ENCODE peak calls at places on chromosomes 4 and X, in four cellular contexts. H, F, I and Q are unnamed samples.

GRCh38 chr4:155322782-155323181 is 54.0 kb downstream of the MAP9 start:
- DNase-seq in H (no peak), F (no peak), I (no peak), Q (no peak)

GRCh38 chr4:48483777-48484493 is 792 bp downstream of the SLC10A4 start:
- DNase-seq in H (no peak), F (no peak), I (no peak), Q (no peak)

GRCh38 chrX:123138473-123138872 is 45.6 kb upstream of the GRIA3 start:
- DNase-seq in H (no peak), F (no peak), I (no peak), Q (no peak)

GRCh38 chr4:168955674-168956073 is 54.4 kb downstream of the CBR4 start:
- DNase-seq in H (no peak), F (no peak), I (no peak), Q (no peak)

GRCh38 chr4:184451726-184452125 is 22.6 kb downstream of the IRF2 start:
- DNase-seq in H (no peak), F (no peak), I (no peak), Q (no peak)

GRCh38 chrX:8067754-8068469 is 103.2 kb downstream of the VCX2 start:
- DNase-seq in H (peak), F (no peak), I (no peak), Q (peak)

GRCh38 chr4:54659213-54660144 is 1.7 kb downstream of the KIT start:
- DNase-seq in H (no peak), F (no peak), I (no peak), Q (no peak)

GRCh38 chr4:1516881-1517480 is 110.7 kb upstream of the NKX1-1 start:
- DNase-seq in H (no peak), F (no peak), I (peak), Q (no peak)

GRCh38 chr4:20773144-20773997 is 73.1 kb downstream of the PACRGL start:
- DNase-seq in H (peak), F (peak), I (no peak), Q (peak)

GRCh38 chr4:48602763-48603162 is 112.7 kb downstream of the ZAR1 start:
- DNase-seq in H (no peak), F (no peak), I (no peak), Q (no peak)

GRCh38 chr4:81913427-81913878 is 441.7 kb upstream of the RASGEF1B start:
- DNase-seq in H (peak), F (peak), I (peak), Q (peak)

GRCh38 chr4:171928336-171928735 is 115.1 kb downstream of the GALNTL6 start:
- DNase-seq in H (no peak), F (no peak), I (no peak), Q (no peak)

GRCh38 chrX:122641136-122641535 is 542.9 kb upstream of the GRIA3 start:
- DNase-seq in H (no peak), F (no peak), I (no peak), Q (no peak)

GRCh38 chr4:93617596-93617995 is 211.0 kb upstream of the ATOH1 start:
- DNase-seq in H (no peak), F (no peak), I (no peak), Q (no peak)

GRCh38 chrX:71621644-71622346 is 3.5 kb upstream of the CXCR3 start:
- DNase-seq in H (no peak), F (no peak), I (no peak), Q (no peak)

GRCh38 chrX:50707955-50708694 is 105.9 kb downstream of the SHROOM4 start:
- DNase-seq in H (no peak), F (no peak), I (no peak), Q (no peak)

GRCh38 chr4:11568511-11568910 is 139.8 kb upstream of the HS3ST1 start:
- DNase-seq in H (no peak), F (no peak), I (no peak), Q (no peak)

GRCh38 chr4:7932333-7932732 is 7.3 kb downstream of the AFAP1 start:
- DNase-seq in H (no peak), F (no peak), I (no peak), Q (no peak)

GRCh38 chrX:48505481-48505880 is 3.3 kb upstream of the PORCN start:
- DNase-seq in H (no peak), F (no peak), I (no peak), Q (no peak)

GRCh38 chrX:134457708-134458107 is 2.3 kb upstream of the HPRT1 start:
- DNase-seq in H (no peak), F (no peak), I (no peak), Q (no peak)

GRCh38 chr4:133641191-133641590 is 492.1 kb downstream of the PCDH10 start:
- DNase-seq in H (no peak), F (no peak), I (no peak), Q (no peak)

GRCh38 chrX:34884693-34885277 is 57.8 kb upstream of the FAM47B start:
- DNase-seq in H (no peak), F (peak), I (no peak), Q (peak)

GRCh38 chr4:118729287-118730286 is 44.4 kb downstream of the METTL14 start:
- DNase-seq in H (no peak), F (peak), I (no peak), Q (no peak)

GRCh38 chr4:76809594-76810305 is 88.2 kb downstream of the SOWAHB start:
- DNase-seq in H (peak), F (no peak), I (no peak), Q (no peak)

GRCh38 chr4:185370291-185370690 is 25.4 kb downstream of the LRP2BP start:
- DNase-seq in H (no peak), F (no peak), I (no peak), Q (no peak)

GRCh38 chr4:118842055-118842454 is 6.1 kb upstream of the SEC24D start:
- DNase-seq in H (no peak), F (no peak), I (no peak), Q (no peak)

GRCh38 chr4:101393256-101393655 is 45.9 kb upstream of the PPP3CA start:
- DNase-seq in H (no peak), F (no peak), I (no peak), Q (no peak)

GRCh38 chr4:110005461-110006056 is 92.9 kb downstream of the EGF start:
- DNase-seq in H (no peak), F (peak), I (no peak), Q (peak)

GRCh38 chrX:72421797-72422196 is 116.1 kb upstream of the CITED1 start:
- DNase-seq in H (no peak), F (no peak), I (no peak), Q (no peak)

GRCh38 chr4:55851885-55852284 is 1.6 kb upstream of the EXOC1 start:
- DNase-seq in H (no peak), F (no peak), I (no peak), Q (no peak)

GRCh38 chrX:153776611-153777045 is 4.2 kb upstream of the SRPK3 start:
- DNase-seq in H (no peak), F (no peak), I (no peak), Q (no peak)

GRCh38 chrX:102558607-102559006 is 40.7 kb upstream of the ARMCX5 start:
- DNase-seq in H (no peak), F (no peak), I (no peak), Q (no peak)

GRCh38 chr4:1338752-1339414 is 8.1 kb upstream of the UVSSA start:
- DNase-seq in H (no peak), F (no peak), I (no peak), Q (no peak)

GRCh38 chrX:129777218-129777768 is 2.5 kb upstream of the SASH3 start:
- DNase-seq in H (no peak), F (peak), I (peak), Q (no peak)
- H3K4me3 ChIP-seq in H (no peak), F (no peak), I (no peak), Q (no peak)

DNA sequence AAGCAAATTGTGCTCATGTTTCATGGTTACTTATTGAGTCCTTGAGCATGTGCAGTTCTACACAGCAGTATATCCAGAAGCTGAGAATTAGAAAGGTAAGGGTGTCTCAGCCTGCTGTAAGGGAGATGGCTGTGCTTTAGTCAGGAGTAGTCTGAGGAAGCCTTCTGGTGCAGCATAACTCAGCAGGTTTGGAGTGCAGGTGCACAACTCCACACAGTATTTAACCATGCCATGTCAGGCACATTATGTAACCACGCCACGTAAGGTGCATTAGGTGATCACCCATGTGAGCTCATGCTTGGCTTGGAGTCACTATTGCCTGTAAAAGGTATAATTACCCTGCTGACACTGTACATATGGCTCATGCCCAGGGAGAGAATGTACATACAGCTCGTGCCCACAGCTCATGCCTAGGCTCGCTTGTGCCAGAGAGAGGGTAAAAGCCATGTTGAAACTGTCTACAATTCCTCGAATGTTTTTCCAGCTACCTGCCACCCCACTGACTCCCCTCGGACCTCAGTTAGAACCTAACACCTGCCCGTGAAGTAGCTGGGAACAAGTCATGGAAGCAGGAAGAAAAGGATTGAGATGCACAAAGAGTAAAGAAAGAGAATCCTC is 37.8 kb downstream of the UCHL1 start:
- DNase-seq in H (no peak), F (no peak), I (no peak), Q (no peak)
- H3K4me3 ChIP-seq in H (no peak), F (no peak), I (no peak), Q (no peak)

GRCh38 chrX:9569875-9570274 is 105.0 kb downstream of the TBL1X start:
- DNase-seq in H (no peak), F (peak), I (no peak), Q (peak)
- H3K4me3 ChIP-seq in H (no peak), F (no peak), I (no peak), Q (no peak)

DNA sequence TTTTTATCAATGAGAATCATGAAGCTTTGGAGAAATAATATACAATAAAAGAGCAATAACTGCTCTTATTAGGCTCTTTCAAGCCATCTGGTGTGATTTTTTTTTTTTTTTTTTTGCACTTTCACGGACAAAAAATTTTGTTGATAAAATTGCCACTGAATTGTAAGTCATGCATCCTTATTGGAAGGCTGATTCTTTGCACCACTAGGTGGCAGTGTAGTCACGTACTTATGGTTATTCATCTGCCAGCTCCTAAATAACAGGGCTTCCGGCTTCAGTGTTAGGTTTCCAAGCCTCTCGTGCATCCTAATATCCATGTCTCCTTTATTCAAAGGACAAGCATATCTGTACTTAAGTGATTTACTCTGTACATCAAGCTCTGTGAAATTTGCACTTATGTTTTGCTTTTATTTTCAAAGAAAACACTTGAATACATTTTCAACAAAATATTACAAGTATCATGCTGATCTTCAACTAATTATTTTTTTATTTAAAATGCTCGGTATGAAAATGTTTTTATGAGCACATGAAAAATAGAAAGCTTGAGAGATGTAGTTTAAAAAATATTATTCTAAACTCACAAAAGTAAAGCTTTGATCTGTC is 1578.3 kb upstream of the TENM3 start:
- DNase-seq in H (peak), F (peak), I (no peak), Q (peak)
- H3K4me3 ChIP-seq in H (no peak), F (no peak), I (no peak), Q (no peak)

GRCh38 chr4:73967891-73968290 is 13.9 kb downstream of the PF4 start:
- DNase-seq in H (no peak), F (no peak), I (no peak), Q (no peak)

GRCh38 chr4:73970011-73970410 is 11.8 kb downstream of the PF4 start:
- DNase-seq in H (no peak), F (no peak), I (no peak), Q (no peak)

GRCh38 chr4:73970945-73971344 is 10.9 kb downstream of the PF4 start:
- DNase-seq in H (no peak), F (no peak), I (no peak), Q (no peak)

GRCh38 chr4:73962724-73963123 is 19.1 kb downstream of the PF4 start:
- DNase-seq in H (no peak), F (no peak), I (no peak), Q (no peak)

DNA sequence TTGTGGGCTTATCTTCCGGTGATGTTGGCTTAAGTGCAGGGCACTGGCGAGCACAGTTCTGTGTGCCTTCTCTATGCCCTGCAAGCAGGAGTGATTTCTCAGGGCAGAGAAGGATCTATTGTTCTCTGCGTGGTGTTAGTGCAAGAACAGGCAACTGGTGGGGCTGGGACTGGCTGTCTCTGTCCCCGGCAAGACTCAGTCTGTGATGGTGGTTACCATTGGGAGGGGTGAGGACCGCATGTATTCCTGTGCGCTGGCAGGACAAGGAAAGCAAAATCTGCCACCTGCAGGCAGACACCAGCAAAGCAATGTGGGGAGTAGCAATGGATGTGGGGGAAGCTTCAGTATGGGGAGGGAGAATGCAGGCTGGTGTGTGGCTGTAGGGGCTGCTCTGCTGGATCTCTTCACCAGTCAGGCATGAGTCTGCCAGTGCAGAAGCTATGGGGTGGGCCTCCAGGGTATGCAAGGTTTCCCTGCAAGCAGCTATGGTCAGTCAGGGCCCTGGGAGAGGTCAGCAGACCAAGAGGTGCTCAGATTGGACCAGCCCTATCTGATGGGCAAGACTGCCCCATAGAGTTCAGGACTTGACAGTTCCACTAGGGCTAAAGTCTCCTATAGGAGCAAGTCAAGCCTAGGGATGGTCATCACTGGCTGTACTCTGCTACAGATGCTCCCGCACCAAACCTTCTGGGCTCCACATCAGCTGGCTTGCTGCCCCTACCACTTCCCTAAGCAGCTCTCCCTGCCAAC is 16.8 kb downstream of the PF4 start:
- DNase-seq in H (peak), F (peak), I (no peak), Q (no peak)
- H3K4me3 ChIP-seq in H (no peak), F (no peak), I (no peak), Q (no peak)

GRCh38 chrX:130836447-130836846 is 66.6 kb downstream of the ENOX2 start:
- DNase-seq in H (no peak), F (no peak), I (no peak), Q (no peak)
- H3K4me3 ChIP-seq in H (no peak), F (no peak), I (no peak), Q (no peak)

GRCh38 chrX:41121766-41122165 is 36.5 kb downstream of the USP9X start:
- DNase-seq in H (no peak), F (no peak), I (no peak), Q (no peak)
- H3K4me3 ChIP-seq in H (no peak), F (no peak), I (no peak), Q (no peak)